ENCODE peak calls at places on chromosomes 11 and 22, in six cellular contexts. E, Q, X, O, M and Z are unnamed samples.
A peak's percentile ranks its signal among the peaks of the same experiment; 100 is the strongest.

GRCh38 chr22:41833369-41834004 is 582 bp downstream of the SREBF2 start:
- DNase-seq in E (no peak), X (no peak), Q (no peak), O (peak; percentile 48), M (peak; percentile 63), Z (no peak)

GRCh38 chr11:62105611-62106245 is 18.1 kb upstream of the INCENP start:
- DNase-seq in X (no peak), O (peak; percentile 84), Q (no peak), E (peak; percentile 47), M (no peak), Z (no peak)

GRCh38 chr11:34667810-34668582 is 47.1 kb downstream of the EHF start:
- DNase-seq in M (no peak), X (peak; percentile 36), O (no peak), E (no peak), Q (no peak), Z (no peak)

GRCh38 chr11:44467413-44467812 is 98.0 kb upstream of the CD82 start:
- DNase-seq in M (no peak), O (no peak), Q (peak; percentile 63), E (no peak), X (peak; percentile 64), Z (no peak)

GRCh38 chr11:61295596-61295926 is 445 bp upstream of the VWCE start:
- DNase-seq in E (no peak), Q (no peak), M (no peak), O (no peak), X (no peak), Z (no peak)

GRCh38 chr11:129023968-129024676 is 81.5 kb upstream of the TP53AIP1 start:
- DNase-seq in M (peak; percentile 55), Q (peak; percentile 75), E (peak; percentile 5), X (peak; percentile 88), O (no peak), Z (peak; percentile 11)

GRCh38 chr11:34809191-34810106 is 106.7 kb downstream of the APIP start:
- DNase-seq in Q (no peak), E (peak; percentile 31), X (no peak), O (peak; percentile 18), M (no peak), Z (no peak)

GRCh38 chr11:95364324-95365295 is 133.6 kb upstream of the SESN3 start:
- DNase-seq in M (no peak), E (no peak), X (no peak), O (peak; percentile 31), Q (no peak), Z (no peak)

GRCh38 chr11:19679952-19680823 is 32.4 kb upstream of the NAV2 start:
- DNase-seq in M (peak; percentile 56), X (peak; percentile 84), O (peak; percentile 94), Q (peak; percentile 52), E (peak; percentile 99), Z (no peak)

GRCh38 chr11:23789200-23789853 is 707.5 kb upstream of the LUZP2 start:
- DNase-seq in M (no peak), E (no peak), X (no peak), O (no peak), Q (no peak), Z (no peak)

GRCh38 chr11:57514538-57515331 is 767 bp downstream of the SLC43A1 start:
- DNase-seq in M (peak; percentile 83), E (peak; percentile 24), O (peak; percentile 41), Q (peak; percentile 59), X (peak; percentile 70), Z (no peak)

GRCh38 chr11:39684155-39684554 is 1775.3 kb downstream of the LRRC4C start:
- DNase-seq in E (no peak), M (no peak), X (no peak), Q (no peak), O (no peak), Z (no peak)

GRCh38 chr11:47415091-47415854 is 6.9 kb downstream of the SLC39A13 start:
- DNase-seq in X (no peak), Q (no peak), M (no peak), E (no peak), O (no peak), Z (no peak)
- H3K4me1 ChIP-seq in X (no peaks in the 10 kb centered on the region), Q (no peaks in the 10 kb centered on the region), M (no peaks in the 10 kb centered on the region), E (peaks cover 45% of the 10 kb centered on the region), O (peaks cover 48% of the 10 kb centered on the region), Z (no peaks in the 10 kb centered on the region)

GRCh38 chr11:109001585-109001984 is 336.7 kb downstream of the DDX10 start:
- DNase-seq in O (no peak), Q (no peak), M (no peak), X (peak; percentile 16), E (no peak), Z (no peak)
- H2BK5ac ChIP-seq in O (no peak overlapping the region), Q (no peak overlapping the region), M (no peak overlapping the region), X (no peak overlapping the region), E (no peak overlapping the region), Z (no peak overlapping the region)

GRCh38 chr11:46383404-46383758 is 1.9 kb downstream of the MDK start:
- DNase-seq in O (no peak), X (no peak), Q (no peak), M (no peak), E (no peak), Z (no peak)

GRCh38 chr11:46383974-46384701 is 2.7 kb downstream of the MDK start:
- DNase-seq in X (no peak), O (no peak), E (no peak), Q (no peak), M (no peak), Z (no peak)

GRCh38 chr11:46381046-46381835 is at the start of gene MDK:
- DNase-seq in O (no peak), M (peak; percentile 83), E (no peak), Q (peak; percentile 73), X (peak; percentile 81), Z (peak; percentile 75)

GRCh38 chr11:46381836-46382643 is 571 bp downstream of the MDK start:
- DNase-seq in X (peak; percentile 73), M (peak; percentile 79), Q (peak; percentile 59), E (no peak), O (peak; percentile 46), Z (no peak)

GRCh38 chr11:46382644-46383403 is 1.4 kb downstream of the MDK start:
- DNase-seq in Q (peak; percentile 75), X (peak; percentile 74), O (peak; percentile 60), M (peak; percentile 72), E (peak; percentile 46), Z (no peak)
- H3K9ac ChIP-seq in Q (no peak overlapping the region), X (peak overlapping the region; percentile 91), O (no peak overlapping the region), M (peak overlapping the region; percentile 93), E (no peak overlapping the region), Z (peak overlapping the region; percentile 97)

DNA sequence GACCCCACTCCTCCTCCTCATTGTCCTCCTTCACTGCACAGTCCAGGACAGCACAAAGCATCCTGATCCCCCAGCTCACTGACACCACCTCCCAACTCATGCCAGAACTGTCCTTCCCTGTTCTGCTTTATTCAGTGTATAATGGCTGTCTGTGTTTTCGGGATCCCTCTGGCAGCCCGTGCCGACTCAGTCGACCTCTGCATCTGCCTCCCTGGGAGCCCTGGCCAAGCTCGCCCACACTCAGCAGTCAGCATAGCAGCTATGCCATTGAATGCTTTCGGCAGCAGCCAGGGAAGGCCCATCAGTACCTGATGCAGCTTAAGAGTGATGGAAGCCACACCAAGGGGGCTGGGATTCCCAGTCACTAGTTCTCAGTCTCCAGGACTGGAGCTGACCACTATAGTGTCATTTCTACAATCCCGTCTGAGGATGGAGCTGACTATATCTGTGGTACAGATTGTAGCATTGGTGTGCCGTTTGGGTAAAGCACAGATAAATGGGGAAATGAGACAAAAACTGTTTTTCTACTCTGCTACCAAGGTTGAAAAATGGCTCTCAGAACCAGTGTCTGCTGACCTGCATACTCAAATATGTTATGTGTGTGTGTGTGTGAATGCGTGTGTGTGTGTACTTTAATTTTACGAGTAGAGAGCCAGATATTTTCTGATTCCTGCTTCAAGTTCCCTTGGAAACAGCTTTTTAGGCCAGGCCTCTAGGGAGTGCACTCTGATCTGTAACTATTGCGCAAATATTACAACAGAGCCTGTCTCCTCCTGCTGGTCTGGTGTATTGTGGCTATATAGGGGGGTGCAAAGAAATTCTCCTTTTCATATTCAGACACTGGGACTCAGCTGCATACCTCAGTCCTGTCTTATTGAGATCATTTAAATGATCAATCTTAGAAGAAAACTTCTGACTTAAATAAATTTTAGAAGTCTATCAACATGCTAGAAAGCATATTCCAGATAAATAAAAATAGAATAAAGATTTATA is 78.8 kb upstream of the TOP3B start:
- DNase-seq in O (peak; percentile 39), X (no peak), E (peak; percentile 43), M (no peak), Q (no peak), Z (no peak)
- H3K4me1 ChIP-seq in O (no peaks in the 10 kb centered on the region), X (no peaks in the 10 kb centered on the region), E (no peaks in the 10 kb centered on the region), M (no peaks in the 10 kb centered on the region), Q (no peaks in the 10 kb centered on the region), Z (peaks cover 44% of the 10 kb centered on the region)

GRCh38 chr11:73981051-73981805 is 1.4 kb downstream of the UCP2 start:
- DNase-seq in M (no peak), E (no peak), O (no peak), Q (no peak), X (no peak), Z (no peak)

GRCh38 chr11:73982990-73983763 is 534 bp upstream of the UCP2 start:
- DNase-seq in X (peak; percentile 95), O (peak; percentile 91), M (peak; percentile 91), E (peak; percentile 85), Q (peak; percentile 97), Z (peak; percentile 87)

GRCh38 chr11:73983764-73984543 is 1.3 kb upstream of the UCP2 start:
- DNase-seq in M (no peak), X (no peak), Q (no peak), O (no peak), E (no peak), Z (no peak)

GRCh38 chr11:73980001-73980960 is 2.4 kb downstream of the UCP2 start:
- DNase-seq in O (peak; percentile 41), Q (peak; percentile 56), E (peak; percentile 20), M (no peak), X (peak; percentile 67), Z (no peak)

GRCh38 chr11:73982595-73982989 is at the start of gene UCP2:
- DNase-seq in Q (peak; percentile 83), E (peak; percentile 73), X (no peak), M (no peak), O (peak; percentile 86), Z (no peak)
- H2BK5ac ChIP-seq in Q (no peak within 1 kb of the TSS), E (peak within 1 kb of the TSS; percentile 49), X (peak within 1 kb of the TSS; percentile 62), M (peak within 1 kb of the TSS; percentile 96), O (no peak within 1 kb of the TSS), Z (peak within 1 kb of the TSS; percentile 97)

GRCh38 chr22:24325105-24325757 is 54.6 kb downstream of the SPECC1L start:
- DNase-seq in M (no peak), X (peak; percentile 78), E (peak; percentile 92), O (peak; percentile 92), Q (no peak), Z (no peak)
- H3K9ac ChIP-seq in M (no peak overlapping the region), X (no peak overlapping the region), E (no peak overlapping the region), O (peak overlapping the region; percentile 67), Q (no peak overlapping the region), Z (no peak overlapping the region)